ENCODE peak calls at places on chromosomes 12 and 14, in five cellular contexts. L is iris pigment epithelial cell, D is ACHN, V is BE2C, M is fibroblast of the conjunctiva. A is an unnamed sample.

GRCh38 chr12:93243689-93244513 is 133.8 kb upstream of the NUDT4 start:
- DNase-seq in L (peak; percentile 93), V (peak; percentile 50), M (peak; percentile 61), D (no peak), A (no peak)

GRCh38 chr14:39396448-39396847 is 35.8 kb downstream of the FBXO33 start:
- DNase-seq in D (no peak), M (no peak), L (peak; percentile 69), V (no peak), A (no peak)

GRCh38 chr12:68745376-68745903 is 536 bp upstream of the SLC35E3 start:
- DNase-seq in L (no peak), D (no peak), M (no peak), V (no peak), A (no peak)

GRCh38 chr12:1719139-1719538 is 28.3 kb downstream of the ADIPOR2 start:
- DNase-seq in L (peak; percentile 24), M (no peak), D (no peak), V (no peak), A (no peak)

GRCh38 chr12:47652491-47653234 is 53.2 kb downstream of the RPAP3 start:
- DNase-seq in L (peak; percentile 9), M (no peak), D (no peak), V (no peak), A (no peak)

GRCh38 chr12:66119229-66119869 is 11.2 kb downstream of the LLPH start:
- DNase-seq in D (no peak), M (no peak), V (no peak), L (no peak), A (no peak)

GRCh38 chr12:114935658-114936057 is 251.7 kb upstream of the TBX3 start:
- DNase-seq in M (no peak), L (no peak), V (no peak), D (peak; percentile 22), A (no peak)

GRCh38 chr12:110079477-110080400 is 31.4 kb upstream of the C12orf76 start:
- DNase-seq in M (no peak), L (peak; percentile 62), V (no peak), D (no peak), A (no peak)

GRCh38 chr12:6547987-6548386 is 7.9 kb downstream of the IFFO1 start:
- DNase-seq in L (peak; percentile 80), M (no peak), D (peak; percentile 85), V (no peak), A (no peak)

GRCh38 chr12:118350908-118351592 is 21.7 kb downstream of the TAOK3 start:
- DNase-seq in D (no peak), M (no peak), L (no peak), V (no peak), A (no peak)

GRCh38 chr12:11500222-11500860 is 105.0 kb upstream of the PRB2 start:
- DNase-seq in M (peak; percentile 21), V (peak; percentile 44), L (peak; percentile 53), D (peak; percentile 92), A (peak; percentile 94)

GRCh38 chr12:3218846-3219632 is 141.9 kb downstream of the TSPAN9 start:
- DNase-seq in L (no peak), V (peak; percentile 66), D (no peak), M (no peak), A (peak; percentile 47)

GRCh38 chr12:107685360-107686248 is at the start of gene PWP1:
- DNase-seq in V (peak; percentile 97), M (peak; percentile 84), L (peak; percentile 94), D (peak; percentile 99), A (peak; percentile 95)

GRCh38 chr14:74085047-74085637 is 386 bp downstream of the LIN52 start:
- DNase-seq in L (peak; percentile 77), D (peak; percentile 51), V (no peak), M (no peak), A (peak; percentile 35)

GRCh38 chr14:105137481-105138020 is 31.0 kb downstream of the JAG2 start:
- DNase-seq in M (no peak), D (no peak), V (no peak), L (no peak), A (peak; percentile 80)

GRCh38 chr12:6605425-6606330 is 1.5 kb downstream of the CHD4 start:
- DNase-seq in V (no peak), D (peak; percentile 42), M (no peak), L (no peak), A (peak; percentile 74)

GRCh38 chr12:127294651-127295205 is 972.2 kb upstream of the TMEM132C start:
- DNase-seq in V (no peak), L (no peak), D (no peak), M (no peak), A (no peak)

GRCh38 chr12:1885605-1886245 is 32.7 kb downstream of the CACNA2D4 start:
- DNase-seq in L (no peak), V (no peak), D (no peak), M (no peak), A (no peak)

GRCh38 chr14:79510659-79511058 is 700.6 kb downstream of the DIO2 start:
- DNase-seq in D (no peak), V (no peak), M (no peak), L (peak; percentile 14), A (no peak)

GRCh38 chr12:68871899-68872298 is 61.1 kb downstream of the CPM start:
- DNase-seq in M (no peak), V (no peak), L (no peak), D (peak; percentile 60), A (peak; percentile 25)

GRCh38 chr12:113214938-113215400 is 6.3 kb upstream of the TPCN1 start:
- DNase-seq in L (peak; percentile 99), D (peak; percentile 99), M (peak; percentile 97), V (no peak), A (no peak)

GRCh38 chr14:68547305-68548193 is 245.3 kb downstream of the ZFP36L1 start:
- DNase-seq in M (peak; percentile 83), D (peak; percentile 59), V (no peak), L (peak; percentile 87), A (no peak)

A was measured in H7.